ENCODE peak calls at places on chromosomes 4 and X, in seven cellular contexts. I, Z, W, B, U, L and Q are unnamed samples.

GRCh38 chrX:109902665-109903064 is 100.2 kb upstream of the TMEM164 start:
- DNase-seq in L (no peak), Z (no peak), U (peak), W (no peak), B (peak), I (no peak), Q (no peak)

GRCh38 chr4:1371831-1372165 is 24.8 kb downstream of the UVSSA start:
- DNase-seq in W (no peak), B (no peak), I (no peak), U (no peak), L (no peak), Z (no peak), Q (no peak)

GRCh38 chr4:11529625-11530201 is 101.0 kb upstream of the HS3ST1 start:
- DNase-seq in Z (no peak), W (no peak), L (no peak), B (no peak), I (no peak), U (peak), Q (no peak)

GRCh38 chr4:113768952-113769351 is 7.4 kb upstream of the CAMK2D start:
- DNase-seq in U (no peak), Z (no peak), W (no peak), L (no peak), I (no peak), B (peak), Q (no peak)

GRCh38 chrX:131762802-131763234 is 218.9 kb downstream of the OR13H1 start:
- DNase-seq in Z (peak), L (peak), B (peak), I (no peak), U (peak), W (no peak), Q (no peak)

GRCh38 chrX:22652596-22652995 is 347.2 kb upstream of the DDX53 start:
- DNase-seq in Z (no peak), U (peak), B (peak), L (no peak), W (peak), I (no peak), Q (no peak)

GRCh38 chrX:154444001-154444754 is at the start of gene FAM50A:
- DNase-seq in U (peak), W (no peak), I (peak), L (peak), Z (peak), B (peak), Q (peak)

GRCh38 chr4:123701046-123701445 is 304.5 kb downstream of the SPRY1 start:
- DNase-seq in L (no peak), Z (no peak), B (peak), U (no peak), W (no peak), I (no peak), Q (no peak)

GRCh38 chr4:141473026-141473540 is 163.3 kb upstream of the IL15 start:
- DNase-seq in L (no peak), I (no peak), W (no peak), B (peak), Z (no peak), U (no peak), Q (no peak)

GRCh38 chr4:17934286-17934685 is 87.3 kb downstream of the LCORL start:
- DNase-seq in L (no peak), I (no peak), B (no peak), U (no peak), W (no peak), Z (no peak), Q (no peak)

GRCh38 chr4:8199594-8200301 is 658 bp downstream of the SH3TC1 start:
- DNase-seq in L (no peak), U (no peak), I (no peak), W (no peak), B (no peak), Z (peak), Q (no peak)

GRCh38 chr4:86657910-86658309 is 63.8 kb downstream of the PTPN13 start:
- DNase-seq in U (no peak), B (no peak), L (no peak), I (no peak), W (no peak), Z (no peak), Q (no peak)

GRCh38 chr4:86657382-86657781 is 63.3 kb downstream of the PTPN13 start:
- DNase-seq in L (no peak), I (no peak), U (no peak), W (no peak), B (no peak), Z (no peak), Q (no peak)

GRCh38 chr4:86652332-86652932 is 58.3 kb downstream of the PTPN13 start:
- DNase-seq in B (no peak), I (no peak), W (no peak), L (no peak), Z (no peak), U (no peak), Q (no peak)

GRCh38 chr4:86653237-86653865 is 59.2 kb downstream of the PTPN13 start:
- DNase-seq in L (no peak), Z (no peak), B (no peak), U (no peak), I (no peak), W (no peak), Q (no peak)
- TF ChIP-seq CTCF in L (no peak), Z (peak), B (peak), U (peak), I (no peak), W (peak), Q (no peak)

DNA sequence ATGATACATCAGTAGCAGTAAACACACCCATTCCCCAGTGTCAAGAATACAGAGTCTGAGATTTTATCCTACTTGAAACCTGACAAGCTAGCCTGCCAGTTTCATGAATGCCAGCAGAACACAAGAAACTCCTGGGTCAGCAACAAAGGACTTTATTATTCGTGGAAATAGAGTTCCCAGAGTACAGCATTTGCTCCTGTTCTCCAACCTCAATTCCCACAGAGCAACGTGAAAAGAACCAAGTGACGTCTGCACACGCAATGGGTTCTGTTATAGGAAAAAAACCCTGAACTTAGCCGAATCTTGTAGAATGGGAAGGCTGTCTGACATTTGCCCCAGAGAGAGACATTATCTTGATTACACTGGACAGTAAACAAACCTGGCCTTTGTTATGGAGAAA is 23.3 kb upstream of the INTU start:
- DNase-seq in L (no peak), U (no peak), Z (no peak), B (no peak), I (no peak), W (no peak), Q (no peak)
- TF ChIP-seq CTCF in L (no peak), U (no peak), Z (no peak), B (no peak), I (no peak), W (no peak), Q (no peak)

DNA sequence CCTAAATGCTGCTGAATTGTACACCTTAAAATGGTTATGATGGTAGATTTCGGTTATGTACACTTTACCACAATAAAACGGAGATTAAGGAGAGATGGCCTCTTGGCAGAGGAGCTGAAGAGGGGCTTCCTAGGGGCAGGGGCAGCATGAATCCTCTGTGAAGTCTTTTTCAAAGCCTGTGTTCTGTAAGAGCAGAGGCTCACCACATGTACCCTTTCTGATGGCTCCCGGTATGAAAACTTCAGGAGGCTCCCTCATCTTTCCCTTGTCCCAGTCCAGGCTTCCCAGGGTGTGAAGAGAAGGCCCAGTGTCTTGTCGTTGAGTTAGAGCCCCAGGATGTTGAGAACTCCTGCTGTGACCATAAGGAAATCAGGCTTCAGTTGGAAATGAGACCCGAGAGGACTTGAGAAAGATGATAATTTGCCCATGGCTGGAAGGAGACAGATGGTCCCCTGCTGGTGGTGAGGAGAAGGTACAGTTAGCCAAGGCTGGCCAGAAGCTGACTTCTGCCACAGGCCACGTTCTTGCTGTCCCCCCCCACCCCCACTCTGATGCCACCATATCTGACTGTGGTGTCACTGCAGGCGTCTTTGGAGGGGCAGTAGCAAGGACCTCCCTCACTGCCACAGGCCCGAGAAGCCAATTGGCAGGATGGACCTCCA is 31.8 kb upstream of the MTM1 start:
- DNase-seq in I (no peak), B (no peak), W (no peak), Z (no peak), L (peak), U (no peak), Q (no peak)
- TF ChIP-seq CTCF in I (no peak), B (no peak), W (peak), Z (no peak), L (no peak), U (peak), Q (no peak)

DNA sequence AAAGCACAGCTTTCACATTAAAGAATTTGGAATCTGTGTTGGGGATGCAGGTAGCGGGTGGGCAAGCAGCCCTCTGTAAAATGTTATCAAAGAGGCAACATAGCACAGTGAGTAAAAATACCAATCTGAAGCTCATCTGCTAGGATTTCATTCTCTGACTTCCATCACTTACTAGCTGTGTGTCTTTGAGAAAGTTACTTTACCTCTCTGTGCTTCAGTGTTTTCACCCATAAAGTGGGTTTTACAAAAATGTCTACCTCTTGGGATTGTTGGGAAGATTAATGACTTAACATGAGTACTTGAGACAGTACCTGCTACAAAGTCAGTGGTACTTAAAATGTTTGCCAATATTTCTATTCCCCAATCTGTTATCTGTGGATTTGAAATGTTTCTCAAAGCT is 7.9 kb upstream of the DCUN1D4 start:
- DNase-seq in U (no peak), I (no peak), W (no peak), B (no peak), Z (no peak), L (no peak), Q (no peak)
- TF ChIP-seq CTCF in U (no peak), I (no peak), W (no peak), B (no peak), Z (no peak), L (no peak), Q (no peak)

GRCh38 chr4:126955292-126956191 is 677.2 kb upstream of the INTU start:
- DNase-seq in U (no peak), I (no peak), W (no peak), L (no peak), B (no peak), Z (no peak), Q (no peak)

GRCh38 chr4:126956192-126956897 is 676.4 kb upstream of the INTU start:
- DNase-seq in I (no peak), W (no peak), U (no peak), L (no peak), Z (no peak), B (no peak), Q (no peak)

GRCh38 chr4:126960760-126961159 is 672.0 kb upstream of the INTU start:
- DNase-seq in L (no peak), W (no peak), I (no peak), U (no peak), B (no peak), Z (no peak), Q (no peak)

GRCh38 chr4:126958482-126958881 is 674.3 kb upstream of the INTU start:
- DNase-seq in Z (no peak), W (no peak), L (no peak), I (no peak), U (no peak), B (peak), Q (no peak)

DNA sequence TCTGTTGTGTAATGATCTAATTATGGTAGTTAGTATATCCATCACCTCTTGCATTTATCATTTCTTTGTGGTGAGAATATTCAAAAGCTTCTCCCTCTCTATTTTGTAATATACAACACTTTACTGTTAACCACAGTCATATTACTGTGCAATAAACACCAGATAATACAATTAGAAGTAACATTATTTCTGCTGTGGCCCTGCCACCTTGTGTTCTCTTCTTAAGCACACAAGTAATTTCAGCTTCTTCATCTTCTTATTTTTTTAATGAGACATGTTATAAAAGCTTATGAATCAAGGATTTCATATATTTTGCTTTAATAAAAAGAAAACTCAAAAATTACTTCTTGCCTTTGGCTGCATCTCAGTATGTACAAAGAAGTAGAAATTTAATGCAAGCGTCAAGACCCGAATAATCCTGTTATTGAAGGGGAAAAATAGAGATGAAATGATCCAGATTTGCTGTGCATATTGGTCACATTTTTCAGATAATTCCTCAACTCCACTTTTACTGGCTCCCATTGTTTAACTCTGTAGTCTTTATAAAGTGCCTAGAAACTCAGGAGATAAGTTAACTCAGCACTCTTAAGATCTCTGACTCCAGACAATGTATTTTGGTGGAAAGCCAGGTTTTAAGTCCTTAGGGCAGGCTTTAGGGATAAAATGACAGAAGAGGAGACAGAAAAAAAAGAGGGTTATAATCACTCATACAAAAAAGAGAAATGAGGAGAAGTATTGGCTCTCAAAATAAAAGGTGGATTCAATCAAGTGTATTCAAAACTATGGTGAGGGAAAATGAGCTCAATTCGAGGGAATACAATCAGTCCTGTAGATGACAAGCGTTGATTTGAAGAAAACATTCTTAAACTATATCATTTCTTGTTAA is 675.0 kb upstream of the INTU start:
- DNase-seq in U (no peak), Z (no peak), L (no peak), I (no peak), W (no peak), B (peak), Q (no peak)
- TF ChIP-seq CTCF in U (peak), Z (no peak), L (no peak), I (no peak), W (no peak), B (peak), Q (no peak)